ENCODE peak calls at places on chromosomes 13 and 19, in four cellular contexts. J, P, E and H are unnamed samples.

GRCh38 chr19:37654118-37654517 is 1.1 kb downstream of the ZFP30 start:
- DNase-seq in J (no peak), P (no peak), E (no peak), H (no peak)

GRCh38 chr13:44045179-44045562 is 165.5 kb downstream of the LACC1 start:
- DNase-seq in J (no peak), P (no peak), E (no peak), H (no peak)

GRCh38 chr13:49395416-49396277 is 48.2 kb downstream of the CAB39L start:
- DNase-seq in J (no peak), P (no peak), E (peak; percentile 56), H (no peak)

GRCh38 chr13:29849071-29849541 is 1.3 kb downstream of the UBL3 start:
- DNase-seq in J (no peak), P (no peak), E (no peak), H (peak; percentile 39)

GRCh38 chr19:38059897-38060296 is 152.9 kb downstream of the SIPA1L3 start:
- DNase-seq in J (no peak), P (no peak), E (no peak), H (no peak)

GRCh38 chr13:80133631-80134083 is 207.3 kb downstream of the SPRY2 start:
- DNase-seq in J (no peak), P (no peak), E (no peak), H (no peak)

GRCh38 chr13:80923907-80924306 is 583.0 kb upstream of the SPRY2 start:
- DNase-seq in J (no peak), P (no peak), E (no peak), H (no peak)

GRCh38 chr13:112575680-112576079 is 12.3 kb downstream of the TUBGCP3 start:
- DNase-seq in J (no peak), P (no peak), E (no peak), H (no peak)

GRCh38 chr13:29893438-29893837 is 43.0 kb upstream of the UBL3 start:
- DNase-seq in J (no peak), P (no peak), E (no peak), H (no peak)

GRCh38 chr19:40294560-40294959 is 9.4 kb upstream of the AKT2 start:
- DNase-seq in J (no peak), P (no peak), E (no peak), H (no peak)

GRCh38 chr13:99726261-99726894 is 225.1 kb downstream of the TM9SF2 start:
- DNase-seq in J (no peak), P (no peak), E (no peak), H (no peak)

GRCh38 chr19:40366697-40367561 is 18.4 kb downstream of the PLD3 start:
- DNase-seq in J (no peak), P (no peak), E (no peak), H (no peak)

GRCh38 chr19:873084-874019 is 13.9 kb downstream of the CFD start:
- DNase-seq in J (no peak), P (no peak), E (no peak), H (no peak)

GRCh38 chr19:1650627-1651009 is 1.8 kb downstream of the TCF3 start:
- DNase-seq in J (no peak), P (no peak), E (no peak), H (peak; percentile 56)

GRCh38 chr19:805161-805561 is 7.9 kb downstream of the PTBP1 start:
- DNase-seq in J (no peak), P (no peak), E (no peak), H (no peak)

GRCh38 chr19:5237190-5237780 is 103.3 kb downstream of the PTPRS start:
- DNase-seq in J (no peak), P (no peak), E (no peak), H (no peak)

GRCh38 chr13:94140027-94140426 is 339.5 kb downstream of the DCT start:
- DNase-seq in J (no peak), P (no peak), E (no peak), H (peak; percentile 48)

GRCh38 chr13:99144306-99144705 is 56.3 kb upstream of the UBAC2 start:
- DNase-seq in J (no peak), P (no peak), E (no peak), H (no peak)

GRCh38 chr19:531753-532571 is at the start of gene CDC34:
- DNase-seq in J (no peak), P (no peak), E (no peak), H (no peak)

GRCh38 chr19:51375504-51376221 is 3.2 kb upstream of the NKG7 start:
- DNase-seq in J (no peak), P (no peak), E (no peak), H (no peak)

GRCh38 chr13:94706854-94707399 is 5.4 kb downstream of the SOX21 start:
- DNase-seq in J (no peak), P (no peak), E (no peak), H (peak; percentile 89)

GRCh38 chr19:56309511-56310185 is 5.0 kb downstream of the ZSCAN5A start:
- DNase-seq in J (no peak), P (no peak), E (peak; percentile 74), H (peak; percentile 14)

GRCh38 chr13:69704311-69704710 is 403.3 kb upstream of the ATXN8OS start:
- DNase-seq in J (no peak), P (no peak), E (no peak), H (no peak)

GRCh38 chr19:1312732-1313694 is 27.3 kb downstream of the EFNA2 start:
- DNase-seq in J (no peak), P (no peak), E (no peak), H (no peak)

GRCh38 chr13:105925496-105925895 is 610.0 kb downstream of the EFNB2 start:
- DNase-seq in J (no peak), P (no peak), E (no peak), H (no peak)

GRCh38 chr19:48859711-48860572 is 8.5 kb downstream of the PLEKHA4 start:
- DNase-seq in J (no peak), P (no peak), E (no peak), H (peak; percentile 72)

GRCh38 chr13:94829201-94829600 is 116.9 kb upstream of the SOX21 start:
- DNase-seq in J (no peak), P (no peak), E (no peak), H (peak; percentile 93)

GRCh38 chr19:2215281-2215751 is 20.8 kb downstream of the PLEKHJ1 start:
- DNase-seq in J (no peak), P (no peak), E (no peak), H (no peak)

GRCh38 chr19:33125929-33126388 is 6.0 kb upstream of the WDR88 start:
- DNase-seq in J (no peak), P (no peak), E (no peak), H (peak; percentile 66)

GRCh38 chr13:95199896-95200295 is 101.4 kb downstream of the ABCC4 start:
- DNase-seq in J (no peak), P (no peak), E (no peak), H (no peak)

GRCh38 chr13:109785141-109785891 is 1.1 kb downstream of the IRS2 start:
- DNase-seq in J (no peak), P (no peak), E (peak; percentile 74), H (no peak)

GRCh38 chr19:2729943-2730818 is 9.0 kb upstream of the DIRAS1 start:
- DNase-seq in J (no peak), P (no peak), E (no peak), H (no peak)

GRCh38 chr19:35718345-35719041 is 690 bp downstream of the KMT2B start:
- DNase-seq in J (no peak), P (no peak), E (peak; percentile 82), H (no peak)

GRCh38 chr13:26558074-26558805 is 757 bp downstream of the WASF3 start:
- DNase-seq in J (no peak), P (no peak), E (peak; percentile 70), H (peak; percentile 42)

GRCh38 chr19:7931221-7932061 is 5.5 kb upstream of the CTXN1 start:
- DNase-seq in J (no peak), P (no peak), E (peak; percentile 57), H (no peak)

GRCh38 chr19:30969586-30969985 is 379.6 kb downstream of the TSHZ3 start:
- DNase-seq in J (no peak), P (no peak), E (no peak), H (no peak)

GRCh38 chr13:50576156-50576555 is 267.3 kb downstream of the DLEU7 start:
- DNase-seq in J (no peak), P (no peak), E (peak; percentile 47), H (no peak)

GRCh38 chr13:46866150-46866549 is 30.7 kb downstream of the HTR2A start:
- DNase-seq in J (no peak), P (no peak), E (peak; percentile 66), H (peak; percentile 12)

DNA sequence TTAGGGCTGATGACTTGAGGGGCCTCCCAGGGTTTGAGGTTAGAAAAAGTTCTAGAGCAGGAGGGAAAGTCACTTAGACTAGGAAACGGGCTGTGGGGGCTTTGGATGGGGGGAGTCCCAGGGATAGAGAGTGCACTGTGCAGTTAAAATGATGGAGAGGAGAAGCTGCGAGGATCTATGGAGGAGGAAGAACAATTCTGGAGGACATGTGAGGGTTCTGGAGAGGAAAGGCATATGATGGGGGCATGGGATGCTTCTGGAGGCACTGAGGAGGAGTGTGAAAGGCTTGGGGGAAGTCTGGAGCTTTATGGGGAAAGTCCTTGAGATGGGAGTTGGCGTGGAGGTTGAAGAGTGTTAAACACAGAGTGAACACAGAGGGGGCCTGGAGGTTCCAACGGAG is 2.2 kb downstream of the KCNC3 start:
- DNase-seq in J (no peak), P (no peak), E (no peak), H (no peak)
- H3K4me3 ChIP-seq in J (no peak overlapping the region), P (no peak overlapping the region), E (no peak overlapping the region), H (no peak overlapping the region)

GRCh38 chr13:40644838-40645620 is 21.4 kb downstream of the FOXO1 start:
- DNase-seq in J (no peak), P (no peak), E (no peak), H (no peak)
- H3K4me1 ChIP-seq in J (peaks cover 99% of the 10 kb centered on the region), P (peaks cover 39% of the 10 kb centered on the region), E (peaks cover 24% of the 10 kb centered on the region), H (peaks cover 35% of the 10 kb centered on the region)

GRCh38 chr19:47408156-47408938 is 11.0 kb downstream of the MEIS3 start:
- DNase-seq in J (no peak), P (no peak), E (no peak), H (no peak)
- H3K27me3 ChIP-seq in J (peaks cover 45% of the 10 kb centered on the region), P (peaks cover 5% of the 10 kb centered on the region), E (no peaks in the 10 kb centered on the region), H (no peaks in the 10 kb centered on the region)

GRCh38 chr13:107906131-107906530 is 309.2 kb downstream of the LIG4 start:
- DNase-seq in J (no peak), P (no peak), E (no peak), H (no peak)
- H3K4me3 ChIP-seq in J (no peak overlapping the region), P (no peak overlapping the region), E (no peak overlapping the region), H (no peak overlapping the region)

GRCh38 chr13:45850020-45850613 is 1.4 kb downstream of the SIAH3 start:
- DNase-seq in J (no peak), P (no peak), E (no peak), H (peak; percentile 38)
- H3K4me1 ChIP-seq in J (peaks cover 22% of the 10 kb centered on the region), P (peaks cover 11% of the 10 kb centered on the region), E (no peaks in the 10 kb centered on the region), H (peaks cover 8% of the 10 kb centered on the region)

GRCh38 chr19:44972802-44973201 is 17.6 kb downstream of the CLPTM1 start:
- DNase-seq in J (no peak), P (no peak), E (no peak), H (no peak)

GRCh38 chr19:44974809-44975347 is 19.7 kb downstream of the CLPTM1 start:
- DNase-seq in J (no peak), P (no peak), E (no peak), H (no peak)

GRCh38 chr19:44973982-44974735 is 19.0 kb downstream of the CLPTM1 start:
- DNase-seq in J (no peak), P (no peak), E (no peak), H (no peak)

DNA sequence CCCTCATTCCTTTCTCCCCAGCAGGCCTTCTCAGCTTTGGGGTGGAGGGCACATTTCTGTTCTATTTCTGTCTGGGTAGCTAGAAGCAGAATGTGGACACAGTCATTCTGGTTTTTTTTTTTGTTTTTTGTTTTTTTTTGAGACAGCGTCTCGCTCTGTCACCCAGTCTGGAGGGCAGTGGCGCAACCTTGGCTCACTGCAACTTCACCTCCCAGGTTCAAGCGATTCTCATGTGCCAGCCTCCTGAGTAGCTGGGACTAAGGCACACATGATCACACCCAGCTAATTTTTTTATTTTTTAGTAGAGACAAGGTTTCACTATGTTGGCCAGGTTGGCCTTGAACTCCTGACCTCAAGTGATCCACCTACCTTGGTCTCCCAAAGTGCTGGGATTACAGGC is 20.3 kb downstream of the CLPTM1 start:
- DNase-seq in J (no peak), P (no peak), E (no peak), H (no peak)
- H3K27me3 ChIP-seq in J (no peaks in the 10 kb centered on the region), P (no peaks in the 10 kb centered on the region), E (no peaks in the 10 kb centered on the region), H (no peaks in the 10 kb centered on the region)